ENCODE peak calls at places on chromosomes 5 and 9, in five cellular contexts. G, Q, J, R and C are unnamed samples.

GRCh38 chr5:97936246-97936645 is 753.2 kb upstream of the RIOK2 start:
- DNase-seq in G (no peak), Q (no peak), J (no peak), R (no peak), C (no peak)

GRCh38 chr9:8855046-8855445 is 1055.5 kb upstream of the DMAC1 start:
- DNase-seq in G (no peak), Q (no peak), J (no peak), R (no peak), C (no peak)

GRCh38 chr5:10838038-10838437 is 77.0 kb upstream of the DAP start:
- DNase-seq in G (no peak), Q (no peak), J (no peak), R (no peak), C (no peak)

GRCh38 chr9:87518702-87519335 is 21.2 kb downstream of the DAPK1 start:
- DNase-seq in G (no peak), Q (no peak), J (no peak), R (no peak), C (no peak)

GRCh38 chr5:123087173-123088030 is 1.6 kb upstream of the PRDM6 start:
- DNase-seq in G (no peak), Q (no peak), J (no peak), R (no peak), C (no peak)

GRCh38 chr5:103473725-103474124 is 88.9 kb downstream of the NUDT12 start:
- DNase-seq in G (no peak), Q (no peak), J (no peak), R (no peak), C (no peak)

GRCh38 chr9:133137451-133138231 is 16.6 kb upstream of the RALGDS start:
- DNase-seq in G (peak), Q (no peak), J (no peak), R (no peak), C (no peak)

GRCh38 chr5:33272288-33272687 is 168.5 kb upstream of the TARS1 start:
- DNase-seq in G (no peak), Q (no peak), J (peak), R (no peak), C (no peak)

GRCh38 chr5:33008751-33009418 is 297.8 kb downstream of the NPR3 start:
- DNase-seq in G (no peak), Q (no peak), J (no peak), R (no peak), C (no peak)

GRCh38 chr9:128846680-128847030 is 17.1 kb upstream of the SPOUT1 start:
- DNase-seq in G (no peak), Q (no peak), J (no peak), R (no peak), C (no peak)

GRCh38 chr9:134722120-134722701 is 80.6 kb downstream of the COL5A1 start:
- DNase-seq in G (no peak), Q (no peak), J (no peak), R (no peak), C (no peak)

GRCh38 chr5:172869734-172870133 is 35.7 kb downstream of the ERGIC1 start:
- DNase-seq in G (no peak), Q (no peak), J (no peak), R (no peak), C (no peak)

GRCh38 chr9:13860019-13860418 is 453.9 kb downstream of the NFIB start:
- DNase-seq in G (no peak), Q (no peak), J (no peak), R (no peak), C (no peak)

GRCh38 chr9:124652203-124652992 is 118.7 kb downstream of the NR6A1 start:
- DNase-seq in G (no peak), Q (peak), J (no peak), R (no peak), C (peak)